ENCODE peak calls at places on chromosomes 5 and 9, in six cellular contexts. U is K562, C is esophagus squamous epithelium, A is body of pancreas, Z is stomach, D is uterus. L is an unnamed sample.

GRCh38 chr9:131666029-131666428 is 73.8 kb downstream of the RAPGEF1 start:
- DNase-seq in A (no peak), D (no peak), C (no peak), U (no peak), Z (no peak), L (no peak)

GRCh38 chr5:175202461-175203065 is 241.4 kb downstream of the DRD1 start:
- DNase-seq in U (no peak), Z (no peak), A (no peak), D (no peak), C (no peak), L (no peak)

GRCh38 chr5:169182797-169183196 is 118.1 kb downstream of the SLIT3 start:
- DNase-seq in C (no peak), Z (no peak), U (no peak), D (no peak), A (no peak), L (no peak)

GRCh38 chr9:36929350-36929675 is 104.8 kb downstream of the PAX5 start:
- DNase-seq in U (no peak), A (no peak), Z (no peak), C (no peak), D (no peak), L (no peak)

GRCh38 chr5:26940981-26941380 is 97.4 kb downstream of the CDH9 start:
- DNase-seq in Z (no peak), D (no peak), A (no peak), U (no peak), C (no peak), L (no peak)

GRCh38 chr5:177504086-177505056 is 5.3 kb downstream of the DOK3 start:
- DNase-seq in Z (no peak), A (no peak), D (no peak), U (no peak), C (no peak), L (no peak)

GRCh38 chr5:35363387-35363965 is 133.2 kb upstream of the PRLR start:
- DNase-seq in D (no peak), C (no peak), A (no peak), U (no peak), Z (no peak), L (no peak)

GRCh38 chr9:13369426-13369825 is 89.9 kb upstream of the MPDZ start:
- DNase-seq in A (no peak), Z (no peak), D (no peak), C (no peak), U (no peak), L (no peak)

GRCh38 chr5:142600611-142601360 is 85.1 kb downstream of the FGF1 start:
- DNase-seq in Z (peak), U (no peak), C (no peak), D (peak), A (peak), L (no peak)

GRCh38 chr5:151670953-151671636 is 15.6 kb downstream of the SPARC start:
- DNase-seq in C (no peak), D (no peak), U (no peak), Z (no peak), A (no peak), L (peak)

GRCh38 chr5:172005708-172006377 is 595 bp downstream of the FBXW11 start:
- DNase-seq in D (peak), A (peak), U (peak), Z (peak), C (no peak), L (no peak)

GRCh38 chr5:152688561-152689274 is 283.6 kb upstream of the NMUR2 start:
- DNase-seq in Z (no peak), C (no peak), D (peak), U (no peak), A (no peak), L (peak)

GRCh38 chr9:117932585-117932984 is 228.4 kb downstream of the TLR4 start:
- DNase-seq in A (no peak), U (no peak), D (no peak), Z (no peak), C (no peak), L (no peak)

GRCh38 chr9:4235951-4236804 is 63.7 kb downstream of the GLIS3 start:
- DNase-seq in C (no peak), Z (no peak), A (no peak), D (no peak), U (no peak), L (no peak)

DNA sequence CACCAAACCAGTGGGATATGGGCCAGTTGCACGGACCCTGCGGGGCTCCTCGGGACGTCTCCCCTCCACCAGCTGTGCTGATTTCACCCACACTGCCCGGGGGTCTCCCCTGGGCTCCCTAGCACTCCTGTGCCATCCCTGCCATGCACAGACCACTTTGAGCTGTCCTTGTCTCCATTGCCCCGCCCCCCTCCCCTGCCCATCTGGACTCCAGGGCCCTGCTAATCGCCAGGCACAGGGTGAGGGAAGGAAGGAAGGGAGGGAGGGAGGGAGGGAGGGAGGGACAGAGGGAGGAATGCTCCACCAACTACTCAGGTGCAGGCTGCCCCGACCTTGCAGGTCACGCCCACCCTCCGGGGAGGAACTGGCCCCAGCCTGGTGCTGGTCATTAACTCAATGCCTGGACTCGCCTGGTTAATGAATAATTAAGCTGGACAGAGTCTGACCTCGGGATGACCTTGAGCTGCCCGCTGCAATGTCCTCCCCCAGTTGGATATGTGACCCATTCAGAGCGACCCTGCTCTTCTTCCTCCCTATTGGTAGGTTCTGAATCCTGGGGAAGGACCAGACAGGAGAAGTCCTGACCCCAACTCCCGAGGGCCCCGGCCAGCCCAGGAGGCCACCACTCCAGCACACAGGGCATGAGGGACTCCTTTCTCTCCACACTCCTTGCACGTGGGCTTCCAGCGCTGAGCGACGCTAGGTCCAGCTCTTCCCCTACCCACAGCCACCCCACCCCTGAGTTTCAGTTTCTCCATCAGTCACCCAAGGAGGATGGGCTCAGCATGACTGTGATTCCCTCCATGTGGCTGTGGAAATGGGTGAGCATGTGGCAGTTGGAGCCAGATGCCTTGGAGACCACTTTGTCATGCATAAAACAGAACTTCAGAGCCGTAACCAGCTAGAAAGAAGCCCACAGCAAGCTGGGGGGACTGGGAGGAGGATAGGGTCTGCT is 62.1 kb downstream of the C9orf50 start:
- DNase-seq in C (no peak), D (no peak), Z (peak), U (no peak), A (peak), L (no peak)
- TF ChIP-seq POLR2A in C (no peak), D (no peak), Z (no peak), U (no peak), A (no peak), L (no peak)

GRCh38 chr9:77422969-77423368 is 225.2 kb downstream of the GNA14 start:
- DNase-seq in A (no peak), Z (no peak), C (no peak), U (no peak), D (no peak), L (no peak)
- TF ChIP-seq POLR2A in A (no peak), Z (no peak), C (no peak), U (no peak), D (no peak), L (no peak)

DNA sequence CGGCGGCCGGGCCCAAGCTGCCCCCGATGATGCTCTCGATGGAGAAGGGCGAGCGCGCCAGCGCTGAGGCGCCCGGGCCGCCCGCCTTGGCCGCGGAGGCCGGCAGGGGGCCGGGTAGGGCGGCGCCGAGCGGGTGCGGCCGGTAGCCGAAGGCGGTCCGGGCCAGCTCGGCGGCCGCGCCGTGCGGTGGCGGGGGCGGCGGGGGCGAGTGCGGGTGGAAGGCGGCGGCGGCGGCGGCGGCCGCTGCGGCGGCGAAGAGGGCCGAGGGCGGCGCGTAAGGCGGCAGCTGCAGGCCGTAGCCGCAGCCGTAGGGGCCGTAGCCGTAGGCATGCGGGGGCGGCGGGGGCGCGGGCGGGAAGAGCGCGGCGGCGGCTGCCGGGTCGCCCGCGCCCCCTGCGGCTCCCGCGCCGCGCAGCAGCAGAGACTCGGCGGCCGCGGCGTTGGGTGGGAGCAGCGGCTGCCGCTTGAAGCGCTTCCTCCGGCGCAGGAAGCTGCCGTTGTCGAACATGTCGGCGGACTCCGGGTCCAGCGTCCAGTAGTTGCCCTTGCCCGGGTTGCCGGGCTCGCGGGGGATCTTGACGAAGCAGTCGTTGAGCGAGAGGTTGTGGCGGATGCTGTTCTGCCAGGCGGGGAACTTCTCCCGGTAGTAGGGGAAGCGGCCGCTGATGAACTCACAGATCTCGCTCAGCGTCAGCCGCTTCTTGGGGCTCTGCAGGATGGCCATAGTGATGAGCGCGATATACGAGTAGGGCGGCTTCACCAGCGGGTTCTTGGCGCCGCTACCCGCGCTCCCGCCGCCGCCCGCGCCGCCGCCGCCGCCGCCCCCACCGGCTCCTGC is 1.1 kb downstream of the FOXD1 start:
- DNase-seq in A (no peak), D (peak), Z (no peak), U (peak), C (no peak), L (no peak)
- TF ChIP-seq POLR2A in A (no peak), D (no peak), Z (no peak), U (no peak), C (no peak), L (no peak)

GRCh38 chr9:2241875-2242741 is 227.0 kb downstream of the SMARCA2 start:
- DNase-seq in A (peak), U (peak), C (peak), Z (peak), D (peak), L (peak)
- TF ChIP-seq POLR2A in A (no peak), U (no peak), C (no peak), Z (peak), D (peak), L (peak)

DNA sequence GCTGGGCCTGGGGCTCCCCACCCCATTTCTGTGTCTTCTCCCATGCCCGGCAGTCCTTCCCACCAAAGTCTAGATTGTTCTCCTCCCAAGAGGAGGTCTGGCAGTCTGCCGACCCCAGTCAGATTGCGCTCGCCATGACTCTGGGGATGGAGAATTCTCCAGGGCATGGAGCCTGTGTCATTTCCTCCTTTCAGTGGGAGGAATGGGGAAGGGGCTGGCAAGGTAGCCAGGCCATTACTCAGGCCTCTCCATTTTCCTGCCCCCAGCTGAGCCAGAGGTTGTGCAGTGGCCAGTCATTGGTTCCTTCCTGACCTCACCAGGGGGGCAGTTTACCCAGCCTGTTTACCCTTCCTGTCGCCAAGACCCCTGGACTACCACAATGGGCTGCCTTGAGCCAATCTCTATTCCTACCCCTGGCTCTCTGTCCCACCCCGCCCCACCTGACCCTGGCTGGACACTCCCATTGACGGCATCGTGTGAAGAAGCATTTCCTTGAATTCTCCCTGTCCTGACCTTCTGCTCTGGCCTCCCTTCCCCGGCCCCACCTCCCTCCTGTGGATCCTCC is 628 bp downstream of the SYNPO start:
- DNase-seq in A (no peak), Z (no peak), C (no peak), D (peak), U (no peak), L (no peak)
- TF ChIP-seq POLR2A in A (no peak), Z (no peak), C (no peak), D (no peak), U (no peak), L (no peak)

DNA sequence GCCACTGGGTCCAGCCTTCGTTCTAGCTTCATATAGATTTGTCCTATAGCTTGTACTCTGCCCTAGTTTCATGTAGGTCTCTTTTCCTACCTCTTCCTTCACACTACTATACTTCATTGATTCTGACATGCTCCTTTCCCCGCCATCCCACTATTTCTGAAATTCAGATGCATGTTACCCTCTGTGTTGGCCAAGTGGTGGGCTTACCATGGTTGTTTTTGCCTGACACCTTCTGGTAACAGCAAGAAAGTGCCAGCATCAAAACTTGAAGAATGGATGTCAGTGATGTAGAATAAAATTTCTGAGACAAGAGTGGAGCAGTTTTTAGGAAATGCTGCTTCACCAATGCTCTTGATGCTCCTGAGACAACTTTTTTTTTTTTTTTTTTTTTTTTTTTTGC is 19.5 kb upstream of the SERINC5 start:
- DNase-seq in A (no peak), Z (no peak), D (no peak), C (no peak), U (peak), L (no peak)
- TF ChIP-seq POLR2A in A (no peak), Z (no peak), D (no peak), C (no peak), U (no peak), L (no peak)

DNA sequence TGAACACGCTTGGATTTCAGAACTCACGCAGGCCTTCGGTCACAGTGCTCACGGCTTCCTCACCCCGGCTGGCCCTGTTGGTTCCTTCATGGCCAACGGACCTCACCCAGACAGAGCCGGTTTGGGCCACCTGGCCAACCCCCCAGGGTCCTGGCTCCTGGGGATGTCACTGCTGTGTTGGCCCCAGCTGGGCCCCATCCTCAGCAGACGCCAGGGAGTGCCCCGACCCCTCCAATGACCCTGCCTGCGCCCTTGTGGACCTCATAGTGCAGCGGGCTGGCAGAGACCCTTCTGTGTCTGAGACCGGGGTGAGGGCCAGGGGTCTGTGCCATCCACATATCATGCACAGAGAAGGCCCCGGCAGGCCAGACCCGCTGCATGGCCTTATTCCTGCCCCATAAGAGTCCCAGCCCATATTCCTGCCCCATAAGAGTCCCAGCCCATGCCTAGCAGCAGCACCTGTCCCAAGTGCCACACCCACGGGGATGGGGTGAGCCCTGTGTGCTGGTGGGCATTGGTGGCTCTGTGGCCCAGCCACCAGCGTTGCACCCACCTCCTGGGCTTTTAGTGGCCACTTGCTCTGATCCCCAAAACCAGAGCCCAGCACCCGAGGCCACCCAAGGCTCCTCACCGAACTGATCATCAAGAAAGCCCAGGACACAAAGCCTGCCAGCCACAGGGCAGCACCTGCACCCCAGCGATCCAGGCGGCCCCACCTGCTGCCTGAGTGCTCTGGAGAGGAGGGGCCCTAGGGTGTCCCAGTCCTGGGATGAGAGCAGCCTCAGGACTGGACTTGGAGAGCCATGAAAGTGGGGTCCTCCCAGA is 1.3 kb upstream of the LPCAT1 start:
- DNase-seq in Z (peak), C (no peak), U (no peak), A (peak), D (peak), L (no peak)
- TF ChIP-seq POLR2A in Z (no peak), C (no peak), U (no peak), A (no peak), D (no peak), L (no peak)

DNA sequence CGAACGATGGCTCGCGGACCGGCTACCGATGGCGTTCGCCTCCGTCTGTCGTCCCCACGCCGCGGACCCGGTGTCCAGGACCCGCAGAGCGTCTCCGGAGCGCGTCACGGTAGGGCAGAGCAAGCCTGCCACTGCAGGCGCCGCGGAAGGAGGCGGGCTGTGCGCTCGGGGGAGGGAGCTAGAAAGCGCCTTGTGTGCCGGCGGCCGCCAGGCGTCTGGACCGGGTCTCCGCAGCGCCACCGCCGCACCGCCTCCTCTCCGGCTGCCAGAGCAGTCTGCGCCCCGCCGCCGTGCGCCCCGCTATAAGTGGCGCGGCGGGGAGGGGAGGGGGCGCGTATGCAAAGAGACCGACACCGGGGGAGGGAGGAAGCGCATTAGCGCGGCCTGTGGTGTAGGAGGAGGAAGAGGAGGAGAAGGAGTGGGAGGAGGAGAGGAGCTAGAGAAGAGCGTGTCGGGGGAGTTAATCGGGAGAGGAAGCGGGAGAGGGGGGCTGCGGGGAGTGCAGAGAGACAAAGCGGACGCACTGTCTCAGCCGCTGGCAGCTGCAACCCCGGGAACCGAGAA is at the start of gene ENC1:
- DNase-seq in D (peak), U (peak), C (peak), Z (peak), A (peak), L (peak)
- TF ChIP-seq POLR2A in D (peak), U (no peak), C (no peak), Z (no peak), A (peak), L (peak)

DNA sequence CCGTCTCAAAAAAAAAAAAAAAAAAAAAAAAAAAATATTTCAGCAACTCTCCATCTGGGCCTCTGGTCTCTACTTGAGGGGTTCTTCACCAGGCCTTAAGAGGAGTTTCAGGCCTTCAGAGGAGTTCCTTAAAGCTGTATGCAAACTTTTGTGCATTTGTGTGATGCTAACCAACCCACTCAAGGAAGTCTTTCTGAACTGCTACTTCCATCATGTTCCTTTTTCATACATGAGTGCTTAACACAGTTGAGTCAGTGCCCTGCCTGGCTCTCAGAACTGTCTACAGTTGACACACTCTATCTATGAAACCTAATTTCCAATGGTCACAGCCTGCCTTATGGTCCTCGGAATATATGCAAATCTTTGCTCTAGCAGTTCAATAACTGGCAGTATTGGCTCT is 146.5 kb downstream of the MEF2C start:
- DNase-seq in U (no peak), Z (no peak), D (no peak), A (no peak), C (no peak), L (no peak)
- TF ChIP-seq POLR2A in U (no peak), Z (no peak), D (no peak), A (no peak), C (no peak), L (no peak)